ENCODE peak calls at places on chromosomes 13 and 19, in nine cellular contexts. Z is GM23338, G is OCI-LY7, I is GM23248, D is neuronal stem cell, K is MM.1S, W is PC-9, P is neural progenitor cell, H is GM12878. F is an unnamed sample.

GRCh38 chr13:39968646-39969475 is 313.4 kb downstream of the COG6 start:
- DNase-seq in Z (no peak), G (no peak), I (no peak), D (no peak), K (no peak), W (no peak), P (no peak), H (no peak), F (no peak)

GRCh38 chr19:20423381-20424207 is 142.0 kb downstream of the ZNF737 start:
- DNase-seq in Z (peak), G (peak), I (peak), D (peak), K (no peak), W (no peak), P (peak), H (no peak), F (peak)

GRCh38 chr13:41500501-41500900 is 43.2 kb downstream of the RGCC start:
- DNase-seq in Z (no peak), G (peak), I (peak), D (no peak), K (peak), W (no peak), P (no peak), H (no peak), F (peak)

GRCh38 chr13:33168326-33168960 is 117.1 kb downstream of the STARD13 start:
- DNase-seq in Z (no peak), G (no peak), I (no peak), D (no peak), K (no peak), W (no peak), P (no peak), H (no peak), F (no peak)

GRCh38 chr19:43809762-43810696 is 7.8 kb upstream of the LYPD5 start:
- DNase-seq in Z (peak), G (peak), I (peak), D (no peak), K (peak), W (peak), P (peak), H (peak), F (no peak)

GRCh38 chr19:53980553-53981407 is 10.7 kb upstream of the CACNG6 start:
- DNase-seq in Z (peak), G (no peak), I (peak), D (no peak), K (no peak), W (peak), P (peak), H (no peak), F (no peak)

GRCh38 chr19:46355234-46355990 is 8.5 kb downstream of the PPP5C start:
- DNase-seq in Z (no peak), G (no peak), I (no peak), D (no peak), K (no peak), W (no peak), P (no peak), H (no peak), F (no peak)

GRCh38 chr19:18320865-18321728 is 1.8 kb downstream of the LSM4 start:
- DNase-seq in Z (no peak), G (no peak), I (no peak), D (no peak), K (no peak), W (no peak), P (no peak), H (no peak), F (no peak)

GRCh38 chr13:38979891-38980627 is 10.6 kb downstream of the STOML3 start:
- DNase-seq in Z (peak), G (no peak), I (peak), D (peak), K (no peak), W (no peak), P (peak), H (no peak), F (no peak)

GRCh38 chr13:42418184-42418583 is 146.2 kb downstream of the AKAP11 start:
- DNase-seq in Z (no peak), G (no peak), I (no peak), D (no peak), K (no peak), W (no peak), P (no peak), H (no peak), F (no peak)

GRCh38 chr19:41876847-41877489 is at the start of gene CD79A:
- DNase-seq in Z (no peak), G (peak), I (no peak), D (no peak), K (no peak), W (no peak), P (no peak), H (peak), F (no peak)

GRCh38 chr13:33509642-33510229 is 224.2 kb upstream of the STARD13 start:
- DNase-seq in Z (no peak), G (no peak), I (peak), D (no peak), K (no peak), W (no peak), P (peak), H (no peak), F (no peak)

GRCh38 chr19:12689012-12689411 is 1.2 kb downstream of the GNG14 start:
- DNase-seq in Z (no peak), G (no peak), I (no peak), D (no peak), K (no peak), W (no peak), P (no peak), H (no peak), F (no peak)

GRCh38 chr19:46913852-46914430 is 53.1 kb downstream of the ARHGAP35 start:
- DNase-seq in Z (no peak), G (peak), I (peak), D (no peak), K (no peak), W (peak), P (no peak), H (peak), F (no peak)

GRCh38 chr19:41776700-41777099 is 19.7 kb upstream of the CEACAM3 start:
- DNase-seq in Z (no peak), G (no peak), I (no peak), D (no peak), K (no peak), W (peak), P (no peak), H (no peak), F (no peak)

GRCh38 chr19:1324792-1325567 is 39.3 kb downstream of the EFNA2 start:
- DNase-seq in Z (peak), G (no peak), I (peak), D (no peak), K (no peak), W (peak), P (no peak), H (no peak), F (no peak)

GRCh38 chr13:98869408-98870090 is 108.3 kb downstream of the DOCK9 start:
- DNase-seq in Z (no peak), G (peak), I (no peak), D (no peak), K (no peak), W (no peak), P (no peak), H (no peak), F (no peak)

GRCh38 chr19:19460761-19461265 is 54.5 kb downstream of the TSSK6 start:
- DNase-seq in Z (peak), G (peak), I (peak), D (no peak), K (no peak), W (no peak), P (peak), H (no peak), F (no peak)

GRCh38 chr19:2969104-2969504 is 8.3 kb upstream of the TLE6 start:
- DNase-seq in Z (no peak), G (peak), I (peak), D (no peak), K (no peak), W (no peak), P (no peak), H (no peak), F (no peak)

GRCh38 chr13:52159159-52159982 is at the start of gene NEK3:
- DNase-seq in Z (peak), G (peak), I (peak), D (peak), K (peak), W (no peak), P (peak), H (no peak), F (no peak)

GRCh38 chr19:1189419-1189818 is 15.4 kb upstream of the SBNO2 start:
- DNase-seq in Z (no peak), G (no peak), I (no peak), D (no peak), K (peak), W (peak), P (peak), H (no peak), F (no peak)

GRCh38 chr13:60509601-60510386 is 112.8 kb downstream of the TDRD3 start:
- DNase-seq in Z (no peak), G (no peak), I (peak), D (no peak), K (no peak), W (no peak), P (no peak), H (no peak), F (no peak)

GRCh38 chr13:93687261-93687660 is 460.7 kb downstream of the GPC6 start:
- DNase-seq in Z (no peak), G (no peak), I (peak), D (no peak), K (no peak), W (no peak), P (no peak), H (no peak), F (no peak)

DNA sequence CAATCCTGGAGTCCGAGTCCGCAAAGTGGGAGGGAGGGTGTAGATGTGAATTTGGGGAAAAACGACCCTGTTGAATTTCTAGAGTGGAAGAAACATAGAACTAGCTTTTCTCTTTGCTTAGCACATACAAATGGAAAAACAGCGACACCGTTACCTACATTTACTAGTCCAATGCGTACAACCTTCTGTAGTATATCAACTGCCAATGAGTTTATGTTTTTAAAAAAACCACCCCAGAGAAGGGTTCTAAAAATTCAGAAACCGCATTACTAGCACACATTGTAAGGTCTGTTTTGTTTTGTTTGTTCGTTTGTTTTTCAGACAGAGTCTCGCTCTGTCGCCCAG is 332 bp upstream of the SUPT20H start:
- DNase-seq in Z (no peak), G (no peak), I (no peak), D (no peak), K (no peak), W (no peak), P (no peak), H (no peak), F (no peak)
- H3K4me2 ChIP-seq in Z (peak), G (peak), I (peak), D (peak), K (peak), W (peak), P (peak), H (peak), F (peak)

DNA sequence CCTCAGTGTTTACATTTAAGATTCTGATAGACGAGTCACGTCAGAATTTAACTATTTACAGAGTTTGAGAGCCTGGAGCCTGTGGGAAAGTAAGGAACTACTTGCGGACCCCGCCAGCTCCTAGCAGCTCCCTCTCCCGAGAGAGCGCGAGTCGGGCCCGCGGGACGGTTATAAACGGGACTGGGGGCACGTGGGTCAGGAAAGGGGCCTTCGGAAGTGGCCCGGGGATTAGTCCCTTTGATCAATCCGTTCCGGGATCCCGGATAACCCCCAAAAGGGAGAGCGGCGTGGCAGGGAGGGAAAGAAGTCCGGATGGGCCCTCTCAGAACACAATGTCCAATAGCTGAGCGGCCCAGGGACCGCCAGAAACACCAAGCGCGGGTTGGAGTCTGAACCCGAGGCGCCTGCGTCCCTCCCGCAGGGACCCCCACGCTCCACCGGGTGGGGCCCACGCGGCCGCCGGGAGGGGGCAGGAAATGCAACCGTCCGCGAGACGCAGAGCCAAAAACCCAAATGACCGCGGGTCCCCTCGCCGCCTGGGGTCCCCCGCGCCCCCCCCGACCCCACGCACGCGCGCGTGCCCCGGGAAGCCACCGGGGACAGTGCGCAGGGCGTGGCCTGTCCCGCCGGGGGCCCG is 3.6 kb downstream of the ZIC5 start:
- DNase-seq in Z (peak), G (no peak), I (no peak), D (no peak), K (no peak), W (no peak), P (peak), H (no peak), F (no peak)
- H3K4me2 ChIP-seq in Z (peak), G (no peak), I (peak), D (peak), K (no peak), W (peak), P (peak), H (no peak), F (no peak)

DNA sequence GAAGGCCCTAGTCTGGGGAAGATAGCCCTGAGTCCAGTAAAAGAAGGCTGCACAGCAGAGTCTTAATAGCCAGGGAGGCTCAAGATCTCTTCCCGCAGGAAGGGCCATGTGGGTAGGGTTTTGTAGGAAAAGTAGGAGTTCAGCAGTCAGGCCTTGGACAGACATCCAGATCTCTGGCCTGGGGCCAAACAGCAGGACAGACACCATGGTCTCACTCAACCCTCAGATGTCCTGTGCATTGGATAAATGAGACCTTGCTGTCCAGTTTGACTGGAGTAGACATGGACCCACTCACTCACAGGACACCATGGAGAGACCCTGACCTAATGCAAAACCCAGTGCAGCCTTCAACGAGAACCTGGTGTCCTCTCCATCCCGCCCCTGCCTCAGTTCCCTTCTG is 3.9 kb downstream of the OCEL1 start:
- DNase-seq in Z (no peak), G (no peak), I (no peak), D (no peak), K (no peak), W (no peak), P (no peak), H (no peak), F (no peak)
- H3K4me2 ChIP-seq in Z (no peak), G (no peak), I (no peak), D (no peak), K (no peak), W (no peak), P (no peak), H (no peak), F (no peak)

DNA sequence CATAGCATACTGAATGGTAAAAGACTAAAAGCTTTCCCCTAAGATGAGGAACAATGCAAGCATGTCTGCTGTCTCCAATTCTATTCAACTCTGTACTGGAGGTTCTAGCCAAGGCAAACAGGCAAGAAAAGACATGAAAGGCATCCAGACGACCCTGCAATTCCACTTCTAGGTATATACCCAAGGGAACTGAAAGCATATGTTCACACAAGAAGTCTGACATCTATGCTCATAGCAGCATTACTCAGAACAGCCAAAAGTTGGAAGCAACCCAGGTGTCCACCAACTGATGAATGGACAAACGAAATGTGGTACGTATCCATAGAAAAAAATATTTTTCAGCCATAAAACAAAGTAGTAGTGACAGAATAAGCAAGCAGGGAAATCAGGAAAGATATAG is 39.1 kb downstream of the PEPD start:
- DNase-seq in Z (no peak), G (no peak), I (no peak), D (no peak), K (no peak), W (no peak), P (no peak), H (no peak), F (no peak)
- H3K4me2 ChIP-seq in Z (no peak), G (no peak), I (no peak), D (no peak), K (no peak), W (no peak), P (no peak), H (no peak), F (no peak)

DNA sequence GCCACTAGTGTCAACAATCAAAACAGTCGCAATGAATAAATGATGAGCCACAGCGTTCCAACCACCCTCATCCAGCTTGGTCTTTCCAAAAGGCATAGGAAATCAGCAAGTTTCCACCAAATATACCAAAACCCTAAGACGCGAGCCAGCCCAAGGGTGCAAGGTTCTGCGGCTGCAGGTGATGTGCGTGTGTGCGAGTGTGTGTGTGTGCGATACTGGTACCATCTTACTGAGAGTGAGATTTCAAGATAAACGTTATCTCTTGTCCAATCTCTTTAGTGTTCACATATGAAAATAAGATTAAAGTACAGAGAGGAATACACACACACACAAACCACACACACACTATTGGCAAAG is 895 bp upstream of the TRPC4 start:
- DNase-seq in Z (no peak), G (no peak), I (no peak), D (no peak), K (no peak), W (no peak), P (no peak), H (no peak), F (no peak)
- H3K4me2 ChIP-seq in Z (peak), G (no peak), I (peak), D (peak), K (no peak), W (peak), P (peak), H (no peak), F (peak)

GRCh38 chr13:23579072-23579885 is 9.1 kb downstream of the TNFRSF19 start:
- DNase-seq in Z (peak), G (peak), I (peak), D (peak), K (peak), W (peak), P (peak), H (no peak), F (no peak)
- H3K4me2 ChIP-seq in Z (peak), G (peak), I (peak), D (peak), K (peak), W (peak), P (peak), H (peak), F (peak)

DNA sequence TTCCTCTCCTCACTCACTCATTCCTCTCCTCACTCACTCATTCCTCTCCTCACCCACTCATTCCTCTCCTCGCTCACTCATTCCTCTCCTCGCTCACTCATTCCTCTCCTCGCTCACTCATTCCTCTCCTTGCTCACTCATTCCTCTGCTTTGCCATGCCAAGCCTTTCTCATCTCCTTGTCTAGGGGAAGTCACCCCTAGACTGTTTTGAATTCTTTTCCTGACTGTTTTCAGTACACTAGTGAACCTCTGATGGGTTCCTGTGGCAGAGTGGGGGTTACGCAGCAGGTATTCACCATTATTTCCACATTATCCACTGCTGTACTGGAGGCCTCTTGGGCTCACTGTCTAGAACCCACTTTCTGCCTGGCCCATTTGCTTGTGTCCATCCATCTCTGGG is 1.2 kb downstream of the CYP4F8 start:
- DNase-seq in Z (no peak), G (no peak), I (no peak), D (no peak), K (no peak), W (no peak), P (no peak), H (no peak), F (no peak)
- H3K4me2 ChIP-seq in Z (no peak), G (no peak), I (no peak), D (no peak), K (no peak), W (no peak), P (no peak), H (no peak), F (no peak)

DNA sequence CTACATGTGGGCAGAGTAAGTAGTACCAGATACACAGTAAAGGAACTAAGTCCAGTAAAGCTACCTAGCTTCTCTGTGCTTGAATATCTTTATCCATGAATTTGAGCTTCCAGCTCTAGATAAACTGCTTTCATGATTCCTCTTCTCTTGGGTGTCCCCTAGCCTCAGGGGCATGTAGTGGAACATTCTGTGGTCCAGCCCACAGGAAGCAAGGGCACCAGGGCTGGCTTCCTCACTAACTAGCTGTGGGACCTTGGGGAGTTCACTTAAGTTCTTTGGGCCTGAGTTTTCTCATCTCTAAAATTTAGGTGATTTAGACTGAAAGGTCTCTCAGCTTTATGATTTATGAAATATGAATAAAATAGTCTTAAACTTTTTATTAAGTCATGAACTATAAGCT is 185.7 kb downstream of the KATNAL1 start:
- DNase-seq in Z (no peak), G (no peak), I (no peak), D (no peak), K (no peak), W (no peak), P (no peak), H (no peak), F (no peak)
- H3K4me2 ChIP-seq in Z (no peak), G (no peak), I (no peak), D (no peak), K (no peak), W (no peak), P (no peak), H (no peak), F (no peak)

DNA sequence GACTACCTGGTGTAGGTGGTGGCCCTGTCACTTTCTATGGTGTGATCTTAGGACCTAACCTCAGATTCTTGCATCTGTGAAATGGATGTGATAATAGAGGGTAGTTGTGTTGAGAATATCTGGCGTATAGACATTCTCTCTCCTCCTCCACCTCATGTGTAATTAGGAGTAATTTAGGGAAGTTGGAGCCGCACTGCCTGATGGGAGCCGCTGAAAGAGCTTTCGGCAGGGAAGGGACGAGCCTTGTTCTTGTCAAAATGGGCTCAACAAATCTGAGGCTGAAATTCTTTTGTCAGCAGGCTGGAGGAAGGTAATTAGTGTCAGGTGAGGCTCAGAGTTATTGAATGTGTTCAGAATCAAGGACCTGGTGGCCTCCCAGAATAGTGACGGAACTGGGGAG is 47.3 kb downstream of the SPATA13 start:
- DNase-seq in Z (no peak), G (no peak), I (no peak), D (no peak), K (no peak), W (no peak), P (no peak), H (no peak), F (no peak)
- H3K4me2 ChIP-seq in Z (no peak), G (no peak), I (peak), D (no peak), K (no peak), W (no peak), P (no peak), H (no peak), F (peak)

F was measured in keratinocyte.